ENCODE peak calls at places on chromosomes 2 and 18, in ten cellular contexts. I, Q, T, R, V, F, A, O, Y and P are unnamed samples.

GRCh38 chr2:99096728-99097127 is 44.8 kb upstream of the C2orf15 start:
- DNase-seq in Y (no peak), I (no peak), A (no peak), O (no peak), V (no peak), F (no peak), Q (no peak), R (no peak), T (no peak), P (no peak)

GRCh38 chr2:118858485-118859156 is 11.2 kb upstream of the EN1 start:
- DNase-seq in F (no peak), O (no peak), T (peak), A (no peak), I (no peak), Y (no peak), V (no peak), R (no peak), Q (no peak), P (no peak)

GRCh38 chr18:44342167-44342566 is 338.5 kb upstream of the SETBP1 start:
- DNase-seq in Q (no peak), Y (no peak), F (no peak), A (no peak), O (no peak), I (no peak), V (no peak), T (no peak), R (no peak), P (no peak)

GRCh38 chr2:160201849-160202539 is 1.9 kb upstream of the ITGB6 start:
- DNase-seq in F (no peak), R (no peak), T (no peak), A (no peak), Y (no peak), I (no peak), V (no peak), Q (no peak), O (no peak), P (no peak)

GRCh38 chr2:190469770-190470169 is 61.6 kb downstream of the MFSD6 start:
- DNase-seq in T (no peak), V (peak), I (no peak), F (no peak), R (peak), A (peak), O (peak), Y (no peak), Q (no peak), P (no peak)

GRCh38 chr2:47819834-47820233 is 36.9 kb downstream of the MSH6 start:
- DNase-seq in T (no peak), Q (no peak), Y (no peak), I (no peak), R (no peak), O (no peak), V (no peak), A (no peak), F (no peak), P (no peak)

GRCh38 chr18:49632588-49632987 is 70.7 kb downstream of the LIPG start:
- DNase-seq in Q (no peak), I (no peak), V (no peak), T (no peak), F (no peak), R (no peak), Y (no peak), O (no peak), A (no peak), P (no peak)

GRCh38 chr2:208294482-208295024 is 28.5 kb downstream of the PIKFYVE start:
- DNase-seq in R (no peak), Q (no peak), I (no peak), O (no peak), V (no peak), A (no peak), T (no peak), Y (no peak), F (no peak), P (no peak)

GRCh38 chr2:25079050-25079635 is 37.3 kb downstream of the EFR3B start:
- DNase-seq in Y (no peak), T (no peak), I (no peak), F (no peak), V (no peak), A (no peak), R (no peak), Q (no peak), O (no peak), P (no peak)

GRCh38 chr2:181779288-181779871 is 99.1 kb upstream of the NEUROD1 start:
- DNase-seq in A (no peak), O (no peak), R (no peak), Q (no peak), V (peak), I (no peak), Y (no peak), F (no peak), T (no peak), P (no peak)

GRCh38 chr2:64319930-64320329 is 134.0 kb upstream of the LGALSL start:
- DNase-seq in F (no peak), Q (no peak), A (no peak), T (no peak), R (no peak), V (no peak), O (no peak), I (no peak), Y (no peak), P (no peak)

GRCh38 chr2:79982445-79982844 is 322.1 kb downstream of the LRRTM1 start:
- DNase-seq in A (no peak), O (peak), I (no peak), Y (peak), F (no peak), Q (no peak), V (no peak), R (no peak), T (peak), P (peak)

GRCh38 chr2:46230115-46230571 is 67.1 kb upstream of the EPAS1 start:
- DNase-seq in Y (no peak), O (peak), A (no peak), I (peak), Q (peak), V (no peak), T (peak), F (no peak), R (no peak), P (no peak)